ENCODE peak calls at places on chromosomes 11 and 22, in six cellular contexts. S, M, B, W, P and G are unnamed samples.
A peak's percentile ranks its signal among the peaks of the same experiment; 100 is the strongest.

GRCh38 chr11:12810497-12810896 is 136.3 kb downstream of the TEAD1 start:
- DNase-seq in S (no peak), M (no peak), B (no peak), W (peak; percentile 88), P (peak; percentile 36), G (no peak)

GRCh38 chr11:95520361-95520760 is 269.2 kb downstream of the FAM76B start:
- DNase-seq in S (no peak), M (no peak), B (no peak), W (no peak), P (no peak), G (no peak)

GRCh38 chr22:47484960-47485571 is 722.6 kb downstream of the TBC1D22A start:
- DNase-seq in S (no peak), M (no peak), B (no peak), W (no peak), P (no peak), G (no peak)

GRCh38 chr11:31267720-31268119 is 101.8 kb downstream of the DCDC1 start:
- DNase-seq in S (no peak), M (no peak), B (no peak), W (no peak), P (no peak), G (no peak)

GRCh38 chr11:1303973-1304372 is 5.5 kb downstream of the TOLLIP start:
- DNase-seq in S (no peak), M (no peak), B (peak; percentile 89), W (no peak), P (no peak), G (no peak)

GRCh38 chr22:35133702-35134395 is 67.9 kb downstream of the ISX start:
- DNase-seq in S (no peak), M (no peak), B (no peak), W (no peak), P (no peak), G (no peak)

GRCh38 chr11:115324569-115325432 is 179.4 kb downstream of the CADM1 start:
- DNase-seq in S (peak; percentile 49), M (peak; percentile 50), B (peak; percentile 31), W (peak; percentile 50), P (peak; percentile 43), G (no peak)

GRCh38 chr11:44036811-44037657 is 10.7 kb upstream of the ACCSL start:
- DNase-seq in S (peak; percentile 34), M (peak; percentile 51), B (peak; percentile 81), W (peak; percentile 92), P (peak; percentile 90), G (peak; percentile 41)

GRCh38 chr11:129853508-129854228 is 38.0 kb downstream of the TMEM45B start:
- DNase-seq in S (no peak), M (peak; percentile 79), B (peak; percentile 85), W (peak; percentile 69), P (peak; percentile 55), G (no peak)

GRCh38 chr11:12806113-12806512 is 131.9 kb downstream of the TEAD1 start:
- DNase-seq in S (no peak), M (peak; percentile 77), B (no peak), W (peak; percentile 59), P (peak; percentile 53), G (no peak)

GRCh38 chr22:46578251-46578823 is 40.9 kb upstream of the CELSR1 start:
- DNase-seq in S (no peak), M (no peak), B (no peak), W (no peak), P (no peak), G (no peak)

GRCh38 chr11:116473790-116474346 is 298.9 kb downstream of the BUD13 start:
- DNase-seq in S (no peak), M (no peak), B (no peak), W (no peak), P (no peak), G (no peak)

GRCh38 chr11:79055866-79056632 is 384.8 kb downstream of the TENM4 start:
- DNase-seq in S (no peak), M (no peak), B (no peak), W (peak; percentile 54), P (peak; percentile 91), G (peak; percentile 31)

GRCh38 chr11:79054636-79055035 is 386.2 kb downstream of the TENM4 start:
- DNase-seq in S (no peak), M (peak; percentile 43), B (no peak), W (peak; percentile 35), P (peak; percentile 68), G (no peak)

GRCh38 chr11:79050784-79051183 is 390.0 kb downstream of the TENM4 start:
- DNase-seq in S (no peak), M (no peak), B (no peak), W (peak; percentile 17), P (no peak), G (no peak)

GRCh38 chr11:79049627-79050238 is 391.1 kb downstream of the TENM4 start:
- DNase-seq in S (no peak), M (no peak), B (no peak), W (no peak), P (no peak), G (no peak)

GRCh38 chr11:79052539-79052938 is 388.3 kb downstream of the TENM4 start:
- DNase-seq in S (no peak), M (no peak), B (peak; percentile 21), W (no peak), P (peak; percentile 28), G (no peak)
- TF ChIP-seq CTCF in S (peak; percentile 51), M (peak; percentile 25), B (no peak), W (peak; percentile 18), P (peak; percentile 13), G (peak; percentile 38)

DNA sequence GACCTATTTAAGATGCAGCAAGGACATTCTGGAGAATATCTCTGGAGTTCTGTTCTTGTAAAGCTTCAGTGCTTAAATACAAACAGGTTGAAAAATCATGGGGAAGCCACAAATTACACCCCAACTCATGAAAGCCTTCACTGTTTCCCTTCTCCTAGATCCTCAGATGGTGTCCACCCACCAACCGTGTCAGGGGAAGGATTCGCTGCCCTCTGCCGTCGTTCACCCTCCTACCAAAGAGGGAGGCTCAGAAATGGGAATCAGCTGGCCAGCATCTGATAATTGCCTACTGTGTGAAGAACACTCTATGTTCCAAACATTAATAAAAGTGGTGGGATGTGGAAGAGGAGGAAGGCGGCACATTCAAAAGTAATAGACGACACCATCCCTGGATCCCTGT is 7.4 kb upstream of the HEPACAM start:
- DNase-seq in S (no peak), M (no peak), B (no peak), W (no peak), P (peak; percentile 51), G (no peak)
- H3K4me3 ChIP-seq in S (no peak overlapping the region), M (no peak overlapping the region), B (no peak overlapping the region), W (no peak overlapping the region), P (no peak overlapping the region), G (no peak overlapping the region)

GRCh38 chr11:88341852-88342251 is 4.3 kb upstream of the CTSC start:
- DNase-seq in S (no peak), M (no peak), B (no peak), W (no peak), P (no peak), G (no peak)
- TF ChIP-seq CTCF in S (no peak), M (no peak), B (no peak), W (no peak), P (no peak), G (no peak)

GRCh38 chr22:37218771-37219411 is 6.6 kb upstream of the SSTR3 start:
- DNase-seq in S (no peak), M (no peak), B (no peak), W (no peak), P (no peak), G (no peak)

GRCh38 chr22:37218399-37218770 is 6.1 kb upstream of the SSTR3 start:
- DNase-seq in S (no peak), M (no peak), B (no peak), W (no peak), P (no peak), G (no peak)

GRCh38 chr22:37221424-37222336 is 9.4 kb upstream of the SSTR3 start:
- DNase-seq in S (no peak), M (no peak), B (no peak), W (no peak), P (no peak), G (no peak)

GRCh38 chr22:37220543-37220968 is 8.3 kb upstream of the SSTR3 start:
- DNase-seq in S (no peak), M (no peak), B (no peak), W (no peak), P (no peak), G (no peak)

GRCh38 chr22:37219534-37219933 is 7.3 kb upstream of the SSTR3 start:
- DNase-seq in S (no peak), M (no peak), B (no peak), W (no peak), P (no peak), G (no peak)
- H3K4me3 ChIP-seq in S (no peak overlapping the region), M (no peak overlapping the region), B (no peak overlapping the region), W (no peak overlapping the region), P (no peak overlapping the region), G (no peak overlapping the region)

GRCh38 chr22:21867528-21868266 is at the start of gene MAPK1:
- DNase-seq in S (peak; percentile 31), M (peak; percentile 83), B (peak; percentile 95), W (peak; percentile 85), P (peak; percentile 97), G (no peak)
- TF ChIP-seq CTCF in S (no peak), M (peak; percentile 38), B (peak; percentile 33), W (peak; percentile 11), P (peak; percentile 29), G (peak; percentile 50)

DNA sequence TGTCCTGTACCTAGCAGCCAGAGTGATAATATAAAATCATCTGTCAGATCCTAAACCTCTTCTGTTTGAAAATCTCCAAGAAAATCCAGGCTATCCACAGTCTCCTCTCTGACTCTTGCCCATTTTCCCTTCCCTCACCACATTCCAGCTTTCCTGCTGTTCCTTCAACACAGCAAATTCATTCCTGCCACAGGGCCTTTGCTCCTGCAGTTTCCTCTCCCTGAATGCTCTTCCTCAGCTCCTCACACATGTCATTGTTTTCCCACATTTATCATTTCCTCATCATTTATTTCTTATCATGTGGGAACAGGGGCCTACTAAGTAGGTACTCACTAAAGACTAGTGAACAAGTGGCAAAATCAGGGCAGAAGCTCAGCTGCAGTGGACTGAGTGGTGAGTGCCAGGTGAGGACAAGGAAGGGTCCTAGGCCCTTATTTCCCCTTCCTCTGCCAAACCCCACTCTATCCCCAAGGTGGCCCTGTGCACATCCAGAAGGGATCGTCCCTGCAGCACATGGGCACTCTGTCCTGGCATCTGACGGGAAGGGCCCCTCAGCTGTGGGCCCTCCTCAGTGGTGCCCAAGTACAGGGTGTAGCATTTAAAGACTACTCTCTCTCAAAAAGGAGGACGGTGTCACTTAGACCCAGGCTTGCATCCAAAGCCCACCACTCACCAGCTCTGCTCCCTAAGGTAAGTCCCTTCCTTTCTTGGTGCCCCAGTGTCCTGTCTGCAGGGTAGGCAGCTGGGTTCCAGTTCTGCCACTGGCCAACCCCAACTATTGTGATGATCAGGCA is 2.0 kb downstream of the LRRC32 start:
- DNase-seq in S (no peak), M (no peak), B (no peak), W (no peak), P (no peak), G (no peak)
- H3K4me3 ChIP-seq in S (no peak overlapping the region), M (no peak overlapping the region), B (no peak overlapping the region), W (no peak overlapping the region), P (peak overlapping the region; percentile 67), G (peak overlapping the region; percentile 18)